ENCODE peak calls at places on chromosomes 12 and 14, in six cellular contexts. L, Q, P, H, D and J are unnamed samples.

GRCh38 chr14:66247662-66248061 is 238.5 kb upstream of the CCDC196 start:
- DNase-seq in L (no peak), P (no peak), Q (no peak), H (no peak), D (no peak), J (no peak)

GRCh38 chr12:122174155-122174845 is at the start of gene IL31:
- DNase-seq in L (no peak), Q (no peak), D (no peak), H (no peak), P (no peak), J (no peak)

GRCh38 chr14:106691601-106692291 is 1165.4 kb downstream of the TMEM121 start:
- DNase-seq in H (peak), P (peak), D (no peak), Q (peak), L (peak), J (peak)

GRCh38 chr14:64938972-64939816 is 3.4 kb downstream of the GPX2 start:
- DNase-seq in D (no peak), H (no peak), Q (no peak), P (no peak), L (no peak), J (no peak)

GRCh38 chr12:40692617-40693502 is 621 bp downstream of the CNTN1 start:
- DNase-seq in P (no peak), D (no peak), H (no peak), L (no peak), Q (no peak), J (peak)

GRCh38 chr12:103600967-103601728 is 14.1 kb downstream of the STAB2 start:
- DNase-seq in Q (no peak), H (no peak), D (no peak), L (no peak), P (no peak), J (no peak)

GRCh38 chr14:68137704-68138619 is 318.4 kb downstream of the RAD51B start:
- DNase-seq in Q (no peak), L (no peak), D (peak), P (peak), H (no peak), J (peak)

GRCh38 chr14:37595809-37596595 is 573 bp downstream of the TTC6 start:
- DNase-seq in L (no peak), H (no peak), P (no peak), Q (no peak), D (no peak), J (peak)

GRCh38 chr14:39665084-39665483 is 232.9 kb upstream of the FBXO33 start:
- DNase-seq in D (no peak), H (no peak), L (no peak), P (no peak), Q (no peak), J (peak)

GRCh38 chr14:58239259-58240210 is 5.1 kb upstream of the PSMA3 start:
- DNase-seq in P (peak), H (peak), L (peak), Q (peak), D (peak), J (peak)

GRCh38 chr14:83133986-83134664 is 1600.5 kb upstream of the SEL1L start:
- DNase-seq in P (no peak), D (no peak), L (no peak), H (no peak), Q (no peak), J (no peak)

GRCh38 chr14:104955396-104955770 is 22.8 kb downstream of the AHNAK2 start:
- DNase-seq in H (no peak), P (no peak), L (no peak), D (no peak), Q (no peak), J (no peak)

GRCh38 chr12:103169-103981 is 36.8 kb downstream of the IQSEC3 start:
- DNase-seq in H (no peak), L (no peak), D (no peak), Q (no peak), P (no peak), J (no peak)

GRCh38 chr14:90140956-90141316 is 79.1 kb downstream of the KCNK13 start:
- DNase-seq in Q (no peak), P (no peak), L (no peak), H (no peak), D (no peak), J (no peak)
- TF ChIP-seq CTCF in Q (no peak), P (no peak), L (no peak), H (no peak), D (no peak), J (no peak)

GRCh38 chr14:63134801-63135200 is 69.4 kb upstream of the RHOJ start:
- DNase-seq in P (no peak), H (no peak), D (no peak), L (no peak), Q (no peak), J (no peak)
- TF ChIP-seq CTCF in P (peak), H (no peak), D (no peak), L (no peak), Q (no peak), J (no peak)

GRCh38 chr12:113239288-113239771 is 18.1 kb downstream of the TPCN1 start:
- DNase-seq in D (no peak), Q (no peak), H (no peak), P (no peak), L (no peak), J (no peak)
- TF ChIP-seq CTCF in D (no peak), Q (no peak), H (no peak), P (no peak), L (no peak), J (no peak)

GRCh38 chr14:76870146-76870545 is 43.9 kb downstream of the LRRC74A start:
- DNase-seq in P (no peak), D (no peak), H (no peak), Q (no peak), L (no peak), J (no peak)
- TF ChIP-seq CTCF in P (peak), D (no peak), H (no peak), Q (no peak), L (no peak), J (no peak)

DNA sequence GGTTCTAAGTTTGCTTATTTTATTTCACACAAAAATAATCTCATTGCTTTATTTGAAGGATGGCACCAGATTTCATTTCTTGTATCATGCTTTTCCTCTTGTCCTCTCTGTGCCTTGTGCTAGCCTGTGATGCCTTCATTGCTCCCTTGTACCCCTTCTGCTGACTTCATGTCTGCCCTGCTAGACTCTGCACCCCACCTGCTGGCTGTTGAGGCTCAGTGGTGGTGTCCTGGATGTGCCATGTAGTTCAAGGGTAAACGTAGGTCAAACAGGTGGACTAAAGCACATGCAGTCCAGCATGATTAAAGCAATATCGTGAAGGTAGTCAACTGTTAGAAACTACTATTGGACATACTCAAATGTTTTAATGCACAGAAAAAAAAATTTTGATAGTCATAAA is 21.6 kb downstream of the MRPS35 start:
- DNase-seq in Q (no peak), D (no peak), P (no peak), L (no peak), H (no peak), J (no peak)
- TF ChIP-seq CTCF in Q (no peak), D (no peak), P (no peak), L (no peak), H (no peak), J (peak)

GRCh38 chr12:124100572-124101178 is 127.7 kb downstream of the ZNF664 start:
- DNase-seq in H (no peak), Q (no peak), D (no peak), L (no peak), P (no peak), J (no peak)
- TF ChIP-seq CTCF in H (no peak), Q (no peak), D (no peak), L (no peak), P (no peak), J (no peak)

GRCh38 chr14:21866479-21866878 is 192.9 kb upstream of the OR4E1 start:
- DNase-seq in P (no peak), Q (no peak), D (no peak), L (no peak), H (no peak), J (no peak)
- TF ChIP-seq CTCF in P (no peak), Q (no peak), D (no peak), L (no peak), H (no peak), J (no peak)

DNA sequence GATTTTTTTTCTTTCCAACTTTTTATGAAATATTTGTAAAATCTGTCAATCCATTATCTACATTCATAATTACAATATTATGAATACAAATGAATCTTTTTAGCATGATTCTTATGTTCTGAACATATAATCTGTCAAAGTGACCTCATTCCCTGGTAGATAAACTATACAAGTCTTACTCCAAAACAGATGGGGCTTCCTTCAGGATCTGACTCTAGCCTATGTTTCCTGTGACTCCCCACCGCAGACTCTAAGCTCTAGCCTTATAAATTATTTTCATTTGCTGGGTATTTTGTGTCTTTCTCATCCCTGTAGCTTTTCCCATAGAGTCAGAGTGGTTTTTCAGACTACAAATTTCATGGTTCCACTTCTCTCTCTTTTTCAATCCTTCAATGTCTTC is 202.1 kb upstream of the KITLG start:
- DNase-seq in L (no peak), P (no peak), D (no peak), Q (no peak), H (no peak), J (no peak)
- TF ChIP-seq CTCF in L (no peak), P (no peak), D (no peak), Q (no peak), H (no peak), J (no peak)

GRCh38 chr12:19084547-19084946 is 45.0 kb upstream of the PLEKHA5 start:
- DNase-seq in D (no peak), H (no peak), L (no peak), P (no peak), Q (no peak), J (no peak)

GRCh38 chr12:19085090-19085489 is 44.4 kb upstream of the PLEKHA5 start:
- DNase-seq in H (no peak), P (no peak), Q (no peak), L (no peak), D (no peak), J (no peak)

GRCh38 chr12:19080918-19081317 is 48.6 kb upstream of the PLEKHA5 start:
- DNase-seq in L (no peak), P (no peak), D (no peak), H (no peak), Q (no peak), J (no peak)

GRCh38 chr12:19082365-19082911 is 47.1 kb upstream of the PLEKHA5 start:
- DNase-seq in D (no peak), Q (no peak), L (no peak), P (no peak), H (no peak), J (no peak)
- TF ChIP-seq CTCF in D (no peak), Q (no peak), L (no peak), P (no peak), H (no peak), J (no peak)